ENCODE peak calls at places on chromosomes 13 and 19, in four cellular contexts. V, A, Q and O are unnamed samples.

GRCh38 chr13:46721054-46721453 is 75.9 kb downstream of the ESD start:
- DNase-seq in V (peak), A (peak), Q (no peak), O (peak)

GRCh38 chr13:98239156-98240076 is 62.3 kb upstream of the RNF113B start:
- DNase-seq in V (no peak), A (no peak), Q (no peak), O (no peak)

GRCh38 chr13:26186995-26187394 is 35.1 kb downstream of the RNF6 start:
- DNase-seq in V (no peak), A (no peak), Q (no peak), O (no peak)

GRCh38 chr13:24866488-24866887 is 102.5 kb downstream of the RNF17 start:
- DNase-seq in V (no peak), A (no peak), Q (no peak), O (no peak)

GRCh38 chr19:34963531-34964406 is at the start of gene ZNF792:
- DNase-seq in V (peak), A (peak), Q (peak), O (peak)

GRCh38 chr19:12464769-12465725 is 19.6 kb downstream of the ZNF709 start:
- DNase-seq in V (no peak), A (no peak), Q (no peak), O (no peak)

GRCh38 chr13:24035411-24035810 is 125.1 kb upstream of the SPATA13 start:
- DNase-seq in V (no peak), A (no peak), Q (no peak), O (no peak)

GRCh38 chr13:70310720-70311119 is 202.5 kb upstream of the KLHL1 start:
- DNase-seq in V (no peak), A (peak), Q (no peak), O (no peak)

GRCh38 chr19:42093505-42093904 is 17.5 kb downstream of the ZNF574 start:
- DNase-seq in V (no peak), A (no peak), Q (no peak), O (no peak)

GRCh38 chr19:6743071-6743470 is 3.6 kb downstream of the TRIP10 start:
- DNase-seq in V (no peak), A (no peak), Q (no peak), O (no peak)

GRCh38 chr13:97422118-97423054 is 11.6 kb upstream of the RAP2A start:
- DNase-seq in V (no peak), A (no peak), Q (no peak), O (no peak)

GRCh38 chr13:112231451-112232083 is 144.6 kb upstream of the SPACA7 start:
- DNase-seq in V (no peak), A (no peak), Q (no peak), O (no peak)

GRCh38 chr13:100512422-100512821 is 76.2 kb downstream of the GGACT start:
- DNase-seq in V (no peak), A (no peak), Q (no peak), O (no peak)

GRCh38 chr13:50511877-50512332 is 331.6 kb downstream of the DLEU7 start:
- DNase-seq in V (no peak), A (peak), Q (no peak), O (no peak)

GRCh38 chr13:65854431-65854830 is 1375.7 kb downstream of the PCDH9 start:
- DNase-seq in V (no peak), A (no peak), Q (no peak), O (no peak)

GRCh38 chr13:110123041-110123809 is 183.7 kb downstream of the COL4A1 start:
- DNase-seq in V (no peak), A (no peak), Q (no peak), O (no peak)

GRCh38 chr13:41411536-41411935 is 45.8 kb upstream of the RGCC start:
- DNase-seq in V (peak), A (peak), Q (no peak), O (peak)

GRCh38 chr13:35769812-35770211 is 293.3 kb upstream of the MAB21L1 start:
- DNase-seq in V (no peak), A (no peak), Q (no peak), O (no peak)

GRCh38 chr13:102897371-102898138 is 51.7 kb downstream of the ERCC5 start:
- DNase-seq in V (no peak), A (no peak), Q (no peak), O (no peak)

GRCh38 chr13:59356607-59357006 is 807.1 kb downstream of the DIAPH3 start:
- DNase-seq in V (peak), A (no peak), Q (no peak), O (no peak)

GRCh38 chr13:87536899-87537298 is 134.3 kb upstream of the SLITRK5 start:
- DNase-seq in V (no peak), A (no peak), Q (no peak), O (no peak)

GRCh38 chr13:32695602-32696250 is 109.5 kb downstream of the PDS5B start:
- DNase-seq in V (no peak), A (no peak), Q (no peak), O (no peak)

GRCh38 chr19:51751655-51752054 is at the start of gene FPR1:
- DNase-seq in V (no peak), A (no peak), Q (no peak), O (no peak)

GRCh38 chr19:37719927-37720265 is 335 bp upstream of the ZNF607 start:
- DNase-seq in V (no peak), A (no peak), Q (no peak), O (no peak)

GRCh38 chr13:96650301-96650886 is 343.9 kb downstream of the OXGR1 start:
- DNase-seq in V (no peak), A (no peak), Q (no peak), O (no peak)

GRCh38 chr13:106296723-106297122 is 238.7 kb downstream of the EFNB2 start:
- DNase-seq in V (no peak), A (no peak), Q (no peak), O (no peak)

GRCh38 chr19:31260171-31260933 is 88.9 kb downstream of the TSHZ3 start:
- DNase-seq in V (no peak), A (no peak), Q (peak), O (no peak)

GRCh38 chr19:14164724-14165493 is 28.5 kb upstream of the ASF1B start:
- DNase-seq in V (no peak), A (no peak), Q (peak), O (no peak)

GRCh38 chr19:3207466-3208242 is 16.8 kb upstream of the CELF5 start:
- DNase-seq in V (no peak), A (no peak), Q (no peak), O (no peak)

GRCh38 chr19:13707901-13708300 is 56.4 kb upstream of the MRI1 start:
- DNase-seq in V (no peak), A (no peak), Q (no peak), O (no peak)

GRCh38 chr19:3868770-3869456 is at the start of gene ZFR2:
- DNase-seq in V (no peak), A (peak), Q (peak), O (no peak)

GRCh38 chr13:112712451-112712881 is 22.6 kb downstream of the ATP11A start:
- DNase-seq in V (no peak), A (no peak), Q (no peak), O (no peak)

GRCh38 chr13:73306688-73307087 is 247.9 kb downstream of the KLF5 start:
- DNase-seq in V (no peak), A (no peak), Q (no peak), O (no peak)

GRCh38 chr13:36822786-36823185 is 3.8 kb downstream of the RFXAP start:
- DNase-seq in V (no peak), A (no peak), Q (no peak), O (no peak)

GRCh38 chr19:51361228-51361627 is 5.0 kb downstream of the ETFB start:
- DNase-seq in V (no peak), A (no peak), Q (no peak), O (no peak)

GRCh38 chr19:57830071-57830602 is at the start of gene ZNF587B:
- DNase-seq in V (peak), A (peak), Q (peak), O (peak)

GRCh38 chr19:28199323-28199722 is 1013.6 kb downstream of the UQCRFS1 start:
- DNase-seq in V (no peak), A (no peak), Q (no peak), O (no peak)

GRCh38 chr13:46495066-46495465 is 57.9 kb upstream of the LRCH1 start:
- DNase-seq in V (no peak), A (no peak), Q (no peak), O (no peak)